ENCODE peak calls at places on chromosomes 5 and 9, in five cellular contexts. M, I, A, L and Y are unnamed samples.

GRCh38 chr5:180439911-180440769 is 54.0 kb upstream of the CNOT6 start:
- DNase-seq in I (no peak), A (no peak), L (no peak), M (no peak), Y (no peak)

GRCh38 chr5:177310332-177310731 is 1.4 kb downstream of the MXD3 start:
- DNase-seq in A (no peak), M (no peak), I (no peak), L (no peak), Y (no peak)

GRCh38 chr9:75452512-75452911 is 364.2 kb downstream of the OSTF1 start:
- DNase-seq in A (no peak), I (no peak), L (no peak), M (no peak), Y (no peak)

GRCh38 chr9:86591472-86591871 is 237.3 kb upstream of the TUT7 start:
- DNase-seq in A (no peak), M (no peak), I (no peak), L (peak), Y (no peak)

GRCh38 chr5:80825780-80826460 is 134.2 kb upstream of the RASGRF2 start:
- DNase-seq in A (no peak), M (no peak), I (no peak), L (no peak), Y (no peak)

GRCh38 chr9:2663486-2663885 is 41.9 kb downstream of the VLDLR start:
- DNase-seq in A (no peak), L (no peak), I (no peak), M (no peak), Y (no peak)

GRCh38 chr9:130321082-130321481 is 55.5 kb downstream of the HMCN2 start:
- DNase-seq in L (no peak), I (no peak), A (no peak), M (no peak), Y (no peak)

GRCh38 chr5:78507531-78507930 is 141.0 kb downstream of the LHFPL2 start:
- DNase-seq in L (no peak), I (no peak), M (no peak), A (no peak), Y (no peak)

GRCh38 chr9:91037511-91038482 is 236.2 kb downstream of the SYK start:
- DNase-seq in M (no peak), L (peak), I (no peak), A (no peak), Y (no peak)

GRCh38 chr5:155943516-155944407 is 383.2 kb upstream of the SGCD start:
- DNase-seq in M (peak), A (no peak), L (peak), I (peak), Y (peak)

GRCh38 chr5:109191153-109191558 is 218.6 kb downstream of the PJA2 start:
- DNase-seq in L (peak), I (no peak), M (no peak), A (no peak), Y (no peak)

GRCh38 chr9:121732383-121732782 is 80.9 kb downstream of the DAB2IP start:
- DNase-seq in I (no peak), A (no peak), M (no peak), L (no peak), Y (no peak)

GRCh38 chr5:74865799-74866652 is at the start of gene FAM169A:
- DNase-seq in I (peak), M (peak), A (peak), L (peak), Y (peak)

GRCh38 chr9:4422495-4422894 is 67.8 kb upstream of the SLC1A1 start:
- DNase-seq in M (no peak), A (no peak), L (no peak), I (no peak), Y (no peak)

GRCh38 chr9:137451976-137452760 is 7.0 kb downstream of the NSMF start:
- DNase-seq in M (no peak), L (no peak), A (peak), I (no peak), Y (no peak)

GRCh38 chr5:38660194-38660668 is 103.8 kb upstream of the LIFR start:
- DNase-seq in M (no peak), L (peak), A (no peak), I (no peak), Y (no peak)

GRCh38 chr5:148482697-148483462 is 99.1 kb downstream of the FBXO38 start:
- DNase-seq in L (peak), I (peak), A (peak), M (peak), Y (peak)

GRCh38 chr9:4662108-4662988 is at the start of gene PLPP6:
- DNase-seq in M (peak), A (peak), I (peak), L (peak), Y (peak)

GRCh38 chr9:129139233-129139992 is 28.2 kb downstream of the PTPA start:
- DNase-seq in I (peak), M (peak), A (peak), L (peak), Y (peak)

GRCh38 chr5:81852277-81853004 is 101.5 kb upstream of the SSBP2 start:
- DNase-seq in A (no peak), I (no peak), L (no peak), M (no peak), Y (peak)

GRCh38 chr9:70256123-70256551 is 2.6 kb upstream of the SMC5 start:
- DNase-seq in A (no peak), M (no peak), L (peak), I (no peak), Y (no peak)